ENCODE peak calls at places on chromosomes 5 and 9, in five cellular contexts. U, B, Z, L and C are unnamed samples.
A peak's percentile ranks its signal among the peaks of the same experiment; 100 is the strongest.

GRCh38 chr9:13719410-13719809 is 439.9 kb upstream of the MPDZ start:
- DNase-seq in B (no peak), L (no peak), Z (no peak), U (no peak), C (peak; percentile 33)

GRCh38 chr9:115369322-115369957 is 251.5 kb upstream of the TNC start:
- DNase-seq in Z (no peak), B (no peak), U (no peak), L (no peak), C (peak; percentile 93)

GRCh38 chr5:170701321-170701720 is 82.2 kb upstream of the GABRP start:
- DNase-seq in B (no peak), L (no peak), U (no peak), Z (no peak), C (no peak)

GRCh38 chr5:139708434-139708849 is 60.3 kb downstream of the CXXC5 start:
- DNase-seq in Z (no peak), U (no peak), L (no peak), B (no peak), C (no peak)

GRCh38 chr9:131580358-131580757 is 35.0 kb downstream of the PRRT1B start:
- DNase-seq in B (no peak), L (no peak), Z (no peak), U (no peak), C (no peak)

GRCh38 chr9:126722922-126723806 is 81.7 kb upstream of the ZBTB43 start:
- DNase-seq in L (no peak), U (peak; percentile 65), Z (no peak), B (no peak), C (peak; percentile 52)

GRCh38 chr5:111530298-111530740 is 18.0 kb upstream of the STARD4 start:
- DNase-seq in U (peak; percentile 56), L (peak; percentile 15), B (no peak), Z (no peak), C (peak; percentile 96)

GRCh38 chr5:127517480-127518318 is at the start of gene PRRC1:
- DNase-seq in U (peak; percentile 67), B (no peak), Z (peak; percentile 92), L (peak; percentile 64), C (peak; percentile 77)

GRCh38 chr5:6553986-6554385 is 78.9 kb downstream of the NSUN2 start:
- DNase-seq in Z (no peak), B (no peak), L (no peak), U (no peak), C (no peak)

GRCh38 chr9:93246526-93246925 is 62.6 kb downstream of the WNK2 start:
- DNase-seq in Z (no peak), U (no peak), L (no peak), B (no peak), C (no peak)

GRCh38 chr9:120925535-120926396 is 830 bp downstream of the TRAF1 start:
- DNase-seq in Z (no peak), B (no peak), U (peak; percentile 64), L (no peak), C (peak; percentile 87)

GRCh38 chr5:139246394-139246793 is 47.1 kb upstream of the MATR3 start:
- DNase-seq in L (no peak), Z (peak; percentile 42), U (no peak), B (no peak), C (peak; percentile 39)

GRCh38 chr5:151002250-151002649 is 18.1 kb upstream of the GPX3 start:
- DNase-seq in B (no peak), L (peak; percentile 58), U (no peak), Z (peak; percentile 43), C (peak; percentile 21)

GRCh38 chr5:79448336-79448735 is 65.6 kb downstream of the HOMER1 start:
- DNase-seq in B (no peak), U (no peak), Z (no peak), L (no peak), C (peak; percentile 80)

GRCh38 chr5:39424751-39425524 is at the start of gene DAB2:
- DNase-seq in Z (peak; percentile 79), U (peak; percentile 11), L (peak; percentile 79), B (no peak), C (peak; percentile 93)